ENCODE peak calls at places on chromosomes 7 and 10, in ten cellular contexts. One of them, this sample, is unnamed.

GRCh38 chr7:94289071-94289470 is 105.6 kb upstream of the COL1A2 start:
- DNase-seq in ovary: peak; percentile 66
- DNase-seq in lower lobe of right lung: peak; percentile 49
- DNase-seq in fibroblast of lung: peak; percentile 87
- DNase-seq in tibial artery: peak; percentile 74
- DNase-seq in mammary epithelial cell: peak; percentile 61
- DNase-seq in uterus: peak; percentile 72
- DNase-seq in stomach: peak; percentile 56
- DNase-seq in spleen: no peak
- DNase-seq in SJSA1: peak; percentile 72
- DNase-seq in this sample: peak; percentile 32

GRCh38 chr10:34808789-34809745 is 6.0 kb downstream of the PARD3 start:
- DNase-seq in ovary: peak; percentile 26
- DNase-seq in lower lobe of right lung: peak; percentile 66
- DNase-seq in fibroblast of lung: peak; percentile 77
- DNase-seq in tibial artery: no peak
- DNase-seq in mammary epithelial cell: no peak
- DNase-seq in uterus: peak; percentile 32
- DNase-seq in stomach: no peak
- DNase-seq in spleen: peak; percentile 53
- DNase-seq in SJSA1: peak; percentile 37
- DNase-seq in this sample: no peak

GRCh38 chr10:48606530-48607355 is 1.9 kb upstream of the ARHGAP22 start:
- DNase-seq in ovary: no peak
- DNase-seq in lower lobe of right lung: no peak
- DNase-seq in fibroblast of lung: peak; percentile 97
- DNase-seq in tibial artery: peak; percentile 74
- DNase-seq in mammary epithelial cell: peak; percentile 94
- DNase-seq in uterus: no peak
- DNase-seq in stomach: no peak
- DNase-seq in spleen: no peak
- DNase-seq in SJSA1: peak; percentile 58
- DNase-seq in this sample: peak; percentile 26

GRCh38 chr7:123601530-123601929 is at the start of gene ASB15:
- DNase-seq in ovary: no peak
- DNase-seq in lower lobe of right lung: no peak
- DNase-seq in fibroblast of lung: peak; percentile 2
- DNase-seq in tibial artery: no peak
- DNase-seq in mammary epithelial cell: no peak
- DNase-seq in uterus: no peak
- DNase-seq in stomach: no peak
- DNase-seq in spleen: no peak
- DNase-seq in SJSA1: no peak
- DNase-seq in this sample: no peak

GRCh38 chr10:23368816-23369640 is 24.4 kb upstream of the C10orf67 start:
- DNase-seq in ovary: no peak
- DNase-seq in lower lobe of right lung: no peak
- DNase-seq in fibroblast of lung: peak; percentile 24
- DNase-seq in tibial artery: no peak
- DNase-seq in mammary epithelial cell: no peak
- DNase-seq in uterus: no peak
- DNase-seq in stomach: no peak
- DNase-seq in spleen: no peak
- DNase-seq in SJSA1: no peak
- DNase-seq in this sample: no peak

GRCh38 chr7:51058764-51059163 is 257.8 kb downstream of the COBL start:
- DNase-seq in ovary: no peak
- DNase-seq in lower lobe of right lung: no peak
- DNase-seq in fibroblast of lung: no peak
- DNase-seq in tibial artery: no peak
- DNase-seq in mammary epithelial cell: no peak
- DNase-seq in uterus: no peak
- DNase-seq in stomach: no peak
- DNase-seq in spleen: no peak
- DNase-seq in SJSA1: no peak
- DNase-seq in this sample: no peak

GRCh38 chr10:77925410-77925794 is 1.2 kb downstream of the DLG5 start:
- DNase-seq in ovary: peak; percentile 41
- DNase-seq in lower lobe of right lung: no peak
- DNase-seq in fibroblast of lung: peak; percentile 45
- DNase-seq in tibial artery: no peak
- DNase-seq in mammary epithelial cell: peak; percentile 50
- DNase-seq in uterus: peak; percentile 47
- DNase-seq in stomach: no peak
- DNase-seq in spleen: no peak
- DNase-seq in SJSA1: no peak
- DNase-seq in this sample: no peak

GRCh38 chr10:79058899-79059771 is 9.6 kb upstream of the ZMIZ1 start:
- DNase-seq in ovary: peak; percentile 2
- DNase-seq in lower lobe of right lung: peak; percentile 51
- DNase-seq in fibroblast of lung: no peak
- DNase-seq in tibial artery: peak; percentile 3
- DNase-seq in mammary epithelial cell: no peak
- DNase-seq in uterus: peak; percentile 5
- DNase-seq in stomach: peak; percentile 87
- DNase-seq in spleen: peak; percentile 33
- DNase-seq in SJSA1: no peak
- DNase-seq in this sample: peak; percentile 87

GRCh38 chr10:70763567-70763966 is 21.6 kb downstream of the TBATA start:
- DNase-seq in ovary: no peak
- DNase-seq in lower lobe of right lung: no peak
- DNase-seq in fibroblast of lung: no peak
- DNase-seq in tibial artery: no peak
- DNase-seq in mammary epithelial cell: no peak
- DNase-seq in uterus: peak; percentile 5
- DNase-seq in stomach: no peak
- DNase-seq in spleen: peak; percentile 40
- DNase-seq in SJSA1: no peak
- DNase-seq in this sample: no peak

GRCh38 chr7:7321681-7322080 is 139.3 kb downstream of the C1GALT1 start:
- DNase-seq in ovary: no peak
- DNase-seq in lower lobe of right lung: no peak
- DNase-seq in fibroblast of lung: peak; percentile 5
- DNase-seq in tibial artery: no peak
- DNase-seq in mammary epithelial cell: no peak
- DNase-seq in uterus: no peak
- DNase-seq in stomach: peak; percentile 34
- DNase-seq in spleen: peak; percentile 71
- DNase-seq in SJSA1: no peak
- DNase-seq in this sample: no peak

GRCh38 chr7:47479821-47480575 is 101.9 kb downstream of the TNS3 start:
- DNase-seq in ovary: no peak
- DNase-seq in lower lobe of right lung: no peak
- DNase-seq in fibroblast of lung: no peak
- DNase-seq in tibial artery: no peak
- DNase-seq in mammary epithelial cell: no peak
- DNase-seq in uterus: no peak
- DNase-seq in stomach: no peak
- DNase-seq in spleen: no peak
- DNase-seq in SJSA1: no peak
- DNase-seq in this sample: no peak
- H3K27ac ChIP-seq in ovary: peak overlapping the region; percentile 19
- H3K27ac ChIP-seq in lower lobe of right lung: peak overlapping the region; percentile 37
- H3K27ac ChIP-seq in fibroblast of lung: no peak overlapping the region
- H3K27ac ChIP-seq in tibial artery: peak overlapping the region; percentile 44
- H3K27ac ChIP-seq in mammary epithelial cell: no peak overlapping the region
- H3K27ac ChIP-seq in uterus: no peak overlapping the region
- H3K27ac ChIP-seq in stomach: peak overlapping the region; percentile 90
- H3K27ac ChIP-seq in spleen: peak overlapping the region; percentile 16
- H3K27ac ChIP-seq in SJSA1: no peak overlapping the region
- H3K27ac ChIP-seq in this sample: peak overlapping the region; percentile 15

DNA sequence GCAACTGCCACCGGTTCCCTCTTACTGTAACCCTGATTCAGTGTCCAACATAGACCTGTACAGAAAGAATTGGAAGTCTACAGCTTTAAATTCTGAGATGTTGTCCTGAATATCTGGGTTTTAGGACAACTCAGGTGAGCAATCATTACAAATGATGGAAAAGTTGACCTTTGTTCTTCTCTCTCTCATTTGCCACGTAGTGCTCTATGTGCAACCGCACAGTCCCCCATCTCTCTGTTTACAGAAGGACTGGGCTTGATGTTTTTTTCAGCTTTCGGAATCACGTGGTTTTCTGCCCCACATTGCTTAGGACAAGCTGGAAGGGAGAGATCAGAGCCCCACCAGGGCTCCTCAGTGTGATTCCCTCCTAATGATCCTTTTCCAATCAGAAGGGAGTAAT is 22.2 kb downstream of the NEUROD6 start:
- DNase-seq in ovary: no peak
- DNase-seq in lower lobe of right lung: no peak
- DNase-seq in fibroblast of lung: no peak
- DNase-seq in tibial artery: no peak
- DNase-seq in mammary epithelial cell: no peak
- DNase-seq in uterus: no peak
- DNase-seq in stomach: no peak
- DNase-seq in spleen: no peak
- DNase-seq in SJSA1: no peak
- DNase-seq in this sample: no peak
- H3K4me1 ChIP-seq in ovary: no peaks in the 10 kb centered on the region
- H3K4me1 ChIP-seq in lower lobe of right lung: peaks cover 1% of the 10 kb centered on the region
- H3K4me1 ChIP-seq in fibroblast of lung: no peaks in the 10 kb centered on the region
- H3K4me1 ChIP-seq in tibial artery: no peaks in the 10 kb centered on the region
- H3K4me1 ChIP-seq in mammary epithelial cell: no peaks in the 10 kb centered on the region
- H3K4me1 ChIP-seq in uterus: no peaks in the 10 kb centered on the region
- H3K4me1 ChIP-seq in stomach: no peaks in the 10 kb centered on the region
- H3K4me1 ChIP-seq in spleen: no peaks in the 10 kb centered on the region
- H3K4me1 ChIP-seq in SJSA1: no peaks in the 10 kb centered on the region
- H3K4me1 ChIP-seq in this sample: no peaks in the 10 kb centered on the region

GRCh38 chr7:120996333-120996982 is 7.9 kb downstream of the CPED1 start:
- DNase-seq in ovary: peak; percentile 78
- DNase-seq in lower lobe of right lung: peak; percentile 48
- DNase-seq in fibroblast of lung: peak; percentile 87
- DNase-seq in tibial artery: peak; percentile 89
- DNase-seq in mammary epithelial cell: peak; percentile 79
- DNase-seq in uterus: peak; percentile 52
- DNase-seq in stomach: peak; percentile 75
- DNase-seq in spleen: no peak
- DNase-seq in SJSA1: peak; percentile 58
- DNase-seq in this sample: peak; percentile 33

GRCh38 chr7:120994512-120995363 is 6.2 kb downstream of the CPED1 start:
- DNase-seq in ovary: no peak
- DNase-seq in lower lobe of right lung: no peak
- DNase-seq in fibroblast of lung: no peak
- DNase-seq in tibial artery: no peak
- DNase-seq in mammary epithelial cell: no peak
- DNase-seq in uterus: no peak
- DNase-seq in stomach: no peak
- DNase-seq in spleen: no peak
- DNase-seq in SJSA1: no peak
- DNase-seq in this sample: no peak

GRCh38 chr7:120993575-120994191 is 5.2 kb downstream of the CPED1 start:
- DNase-seq in ovary: no peak
- DNase-seq in lower lobe of right lung: no peak
- DNase-seq in fibroblast of lung: peak; percentile 63
- DNase-seq in tibial artery: no peak
- DNase-seq in mammary epithelial cell: peak; percentile 38
- DNase-seq in uterus: no peak
- DNase-seq in stomach: no peak
- DNase-seq in spleen: no peak
- DNase-seq in SJSA1: no peak
- DNase-seq in this sample: no peak

GRCh38 chr7:120996983-120997334 is 8.4 kb downstream of the CPED1 start:
- DNase-seq in ovary: no peak
- DNase-seq in lower lobe of right lung: no peak
- DNase-seq in fibroblast of lung: no peak
- DNase-seq in tibial artery: no peak
- DNase-seq in mammary epithelial cell: no peak
- DNase-seq in uterus: no peak
- DNase-seq in stomach: no peak
- DNase-seq in spleen: no peak
- DNase-seq in SJSA1: no peak
- DNase-seq in this sample: no peak

GRCh38 chr7:120995659-120996058 is 7.1 kb downstream of the CPED1 start:
- DNase-seq in ovary: no peak
- DNase-seq in lower lobe of right lung: no peak
- DNase-seq in fibroblast of lung: no peak
- DNase-seq in tibial artery: no peak
- DNase-seq in mammary epithelial cell: no peak
- DNase-seq in uterus: no peak
- DNase-seq in stomach: no peak
- DNase-seq in spleen: no peak
- DNase-seq in SJSA1: no peak
- DNase-seq in this sample: no peak
- H3K9me3 ChIP-seq in ovary: no peaks in the 10 kb centered on the region
- H3K9me3 ChIP-seq in lower lobe of right lung: no peaks in the 10 kb centered on the region
- H3K9me3 ChIP-seq in fibroblast of lung: no peaks in the 10 kb centered on the region
- H3K9me3 ChIP-seq in tibial artery: no peaks in the 10 kb centered on the region
- H3K9me3 ChIP-seq in mammary epithelial cell: no peaks in the 10 kb centered on the region
- H3K9me3 ChIP-seq in uterus: no peaks in the 10 kb centered on the region
- H3K9me3 ChIP-seq in stomach: no peaks in the 10 kb centered on the region
- H3K9me3 ChIP-seq in spleen: no peaks in the 10 kb centered on the region
- H3K9me3 ChIP-seq in SJSA1: no peaks in the 10 kb centered on the region
- H3K9me3 ChIP-seq in this sample: no peaks in the 10 kb centered on the region

GRCh38 chr7:138669364-138669763 is 31.8 kb downstream of the SVOPL start:
- DNase-seq in ovary: no peak
- DNase-seq in lower lobe of right lung: no peak
- DNase-seq in fibroblast of lung: no peak
- DNase-seq in tibial artery: no peak
- DNase-seq in mammary epithelial cell: no peak
- DNase-seq in uterus: no peak
- DNase-seq in stomach: no peak
- DNase-seq in spleen: no peak
- DNase-seq in SJSA1: no peak
- DNase-seq in this sample: no peak

GRCh38 chr7:138670594-138670993 is 30.6 kb downstream of the SVOPL start:
- DNase-seq in ovary: no peak
- DNase-seq in lower lobe of right lung: no peak
- DNase-seq in fibroblast of lung: no peak
- DNase-seq in tibial artery: no peak
- DNase-seq in mammary epithelial cell: no peak
- DNase-seq in uterus: no peak
- DNase-seq in stomach: no peak
- DNase-seq in spleen: no peak
- DNase-seq in SJSA1: no peak
- DNase-seq in this sample: no peak

GRCh38 chr7:138667535-138667934 is 33.6 kb downstream of the SVOPL start:
- DNase-seq in ovary: no peak
- DNase-seq in lower lobe of right lung: no peak
- DNase-seq in fibroblast of lung: no peak
- DNase-seq in tibial artery: no peak
- DNase-seq in mammary epithelial cell: no peak
- DNase-seq in uterus: no peak
- DNase-seq in stomach: no peak
- DNase-seq in spleen: no peak
- DNase-seq in SJSA1: no peak
- DNase-seq in this sample: no peak

GRCh38 chr7:138668197-138668596 is 33.0 kb downstream of the SVOPL start:
- DNase-seq in ovary: no peak
- DNase-seq in lower lobe of right lung: no peak
- DNase-seq in fibroblast of lung: no peak
- DNase-seq in tibial artery: no peak
- DNase-seq in mammary epithelial cell: no peak
- DNase-seq in uterus: no peak
- DNase-seq in stomach: no peak
- DNase-seq in spleen: no peak
- DNase-seq in SJSA1: no peak
- DNase-seq in this sample: no peak

GRCh38 chr7:138668946-138669345 is 32.2 kb downstream of the SVOPL start:
- DNase-seq in ovary: no peak
- DNase-seq in lower lobe of right lung: no peak
- DNase-seq in fibroblast of lung: no peak
- DNase-seq in tibial artery: no peak
- DNase-seq in mammary epithelial cell: no peak
- DNase-seq in uterus: no peak
- DNase-seq in stomach: no peak
- DNase-seq in spleen: no peak
- DNase-seq in SJSA1: no peak
- DNase-seq in this sample: no peak
- H3K27ac ChIP-seq in ovary: no peak overlapping the region
- H3K27ac ChIP-seq in lower lobe of right lung: no peak overlapping the region
- H3K27ac ChIP-seq in fibroblast of lung: no peak overlapping the region
- H3K27ac ChIP-seq in tibial artery: no peak overlapping the region
- H3K27ac ChIP-seq in mammary epithelial cell: no peak overlapping the region
- H3K27ac ChIP-seq in uterus: no peak overlapping the region
- H3K27ac ChIP-seq in stomach: no peak overlapping the region
- H3K27ac ChIP-seq in spleen: no peak overlapping the region
- H3K27ac ChIP-seq in SJSA1: no peak overlapping the region
- H3K27ac ChIP-seq in this sample: no peak overlapping the region